ENCODE peak calls at places on chromosomes 16 and 17, in six cellular contexts. N, I, S, O, M and P are unnamed samples.
A peak's percentile ranks its signal among the peaks of the same experiment; 100 is the strongest.

GRCh38 chr16:82796047-82796446 is 169.3 kb downstream of the CDH13 start:
- DNase-seq in N (no peak), S (no peak), O (no peak), M (no peak), I (no peak), P (no peak)

GRCh38 chr17:41547921-41548843 is 20.1 kb upstream of the KRT19 start:
- DNase-seq in O (peak; percentile 88), M (peak; percentile 35), N (peak; percentile 89), S (peak; percentile 85), I (no peak), P (no peak)

GRCh38 chr16:31141489-31142108 is 6.1 kb upstream of the PRSS8 start:
- DNase-seq in M (no peak), S (no peak), I (no peak), O (no peak), N (no peak), P (no peak)

GRCh38 chr17:77810536-77810935 is 148.0 kb upstream of the TNRC6C start:
- DNase-seq in O (no peak), M (no peak), I (no peak), S (no peak), N (no peak), P (no peak)

GRCh38 chr17:40014375-40014980 is 762 bp upstream of the CSF3 start:
- DNase-seq in I (no peak), M (no peak), S (no peak), O (no peak), N (no peak), P (no peak)

GRCh38 chr17:74337834-74338500 is 11.9 kb downstream of the KIF19 start:
- DNase-seq in O (no peak), M (no peak), I (no peak), S (no peak), N (no peak), P (no peak)

GRCh38 chr17:44541884-44542581 is 15.3 kb upstream of the FZD2 start:
- DNase-seq in O (no peak), S (no peak), N (no peak), M (no peak), I (no peak), P (no peak)

GRCh38 chr16:57276596-57276995 is 7.9 kb downstream of the PLLP start:
- DNase-seq in N (no peak), M (no peak), O (no peak), S (no peak), I (no peak), P (no peak)